ENCODE peak calls at places on chromosomes 1 and 21, in seven cellular contexts. U, O, C, R, L, W and I are unnamed samples.

GRCh38 chr1:162543228-162543627 is 18.3 kb upstream of the UAP1 start:
- DNase-seq in R (no peak), O (no peak), L (no peak), C (no peak), W (no peak), U (no peak), I (no peak)

GRCh38 chr1:242523968-242524570 is 428 bp downstream of the PLD5 start:
- DNase-seq in O (peak; percentile 72), U (no peak), L (no peak), W (no peak), R (no peak), C (no peak), I (no peak)

GRCh38 chr1:77945345-77945744 is 33.5 kb downstream of the FUBP1 start:
- DNase-seq in O (no peak), W (no peak), U (no peak), C (no peak), L (no peak), R (no peak), I (no peak)

GRCh38 chr1:68570859-68571258 is 74.0 kb upstream of the DEPDC1 start:
- DNase-seq in W (no peak), O (no peak), R (no peak), C (no peak), L (no peak), U (no peak), I (no peak)

GRCh38 chr1:186167096-186167668 is 207.9 kb downstream of the TPR start:
- DNase-seq in R (no peak), W (no peak), L (no peak), C (no peak), U (no peak), O (no peak), I (no peak)

GRCh38 chr1:42756956-42757891 is 9.6 kb downstream of the P3H1 start:
- DNase-seq in O (no peak), U (peak; percentile 62), R (peak; percentile 61), L (no peak), W (no peak), C (peak; percentile 69), I (no peak)

GRCh38 chr21:37765501-37765900 is 150.8 kb downstream of the KCNJ6 start:
- DNase-seq in C (no peak), L (no peak), U (no peak), R (no peak), W (no peak), O (no peak), I (no peak)

GRCh38 chr1:10908266-10908665 is 104.2 kb upstream of the TARDBP start:
- DNase-seq in W (no peak), L (no peak), O (no peak), C (no peak), U (no peak), R (no peak), I (no peak)

GRCh38 chr1:17875171-17875881 is 120.2 kb downstream of the ACTL8 start:
- DNase-seq in U (peak; percentile 84), O (no peak), R (no peak), W (no peak), C (no peak), L (no peak), I (no peak)

GRCh38 chr1:79037085-79037484 is 30.6 kb upstream of the ADGRL4 start:
- DNase-seq in C (no peak), W (no peak), O (no peak), R (no peak), L (no peak), U (no peak), I (no peak)

GRCh38 chr1:165298081-165298820 is 58.3 kb downstream of the LMX1A start:
- DNase-seq in O (no peak), L (no peak), W (no peak), R (no peak), C (no peak), U (no peak), I (no peak)

GRCh38 chr1:115665746-115666145 is 24.0 kb downstream of the VANGL1 start:
- DNase-seq in O (no peak), C (no peak), L (no peak), R (no peak), W (no peak), U (no peak), I (no peak)

GRCh38 chr1:30189818-30190480 is 533.4 kb downstream of the MATN1 start:
- DNase-seq in R (no peak), U (no peak), C (no peak), W (no peak), L (no peak), O (no peak), I (no peak)

GRCh38 chr1:230114245-230114651 is 47.2 kb downstream of the GALNT2 start:
- DNase-seq in C (no peak), L (no peak), U (no peak), R (no peak), W (no peak), O (no peak), I (no peak)

GRCh38 chr21:46208761-46209721 is 19.5 kb downstream of the LSS start:
- DNase-seq in L (no peak), W (no peak), O (no peak), R (no peak), C (no peak), U (no peak), I (no peak)

GRCh38 chr1:181354865-181355264 is 128.5 kb upstream of the CACNA1E start:
- DNase-seq in R (no peak), U (no peak), L (no peak), W (no peak), C (no peak), O (no peak), I (no peak)

GRCh38 chr1:40951943-40952743 is 27.4 kb upstream of the CTPS1 start:
- DNase-seq in C (peak; percentile 67), U (peak; percentile 23), L (peak; percentile 27), W (peak; percentile 40), O (peak; percentile 53), R (peak; percentile 37), I (peak; percentile 33)

GRCh38 chr1:245363821-245364220 is 209.0 kb downstream of the KIF26B start:
- DNase-seq in C (no peak), L (no peak), W (no peak), R (no peak), O (no peak), U (no peak), I (no peak)

GRCh38 chr1:172955161-172955821 is 95.5 kb downstream of the TNFSF18 start:
- DNase-seq in W (no peak), L (no peak), C (no peak), O (no peak), U (peak; percentile 97), R (no peak), I (no peak)

GRCh38 chr1:2279210-2279639 is 51.1 kb downstream of the SKI start:
- DNase-seq in U (no peak), R (peak; percentile 1), O (peak; percentile 31), C (no peak), W (no peak), L (no peak), I (no peak)

GRCh38 chr1:184199036-184199796 is 147.7 kb downstream of the TSEN15 start:
- DNase-seq in R (peak; percentile 87), C (no peak), W (no peak), O (no peak), U (peak; percentile 43), L (no peak), I (no peak)

GRCh38 chr1:118688891-118689290 is 299.3 kb downstream of the TBX15 start:
- DNase-seq in L (no peak), R (no peak), O (no peak), U (no peak), W (no peak), C (no peak), I (no peak)

GRCh38 chr1:27149084-27149483 is 5.8 kb downstream of the SLC9A1 start:
- DNase-seq in L (no peak), O (no peak), C (no peak), R (no peak), U (no peak), W (no peak), I (no peak)